ENCODE peak calls at places on chromosomes 7 and 10, in ten cellular contexts. One of them, this sample, is unnamed.

GRCh38 chr7:118328505-118329211 is 104.2 kb downstream of the ANKRD7 start:
- DNase-seq in Panc1: no peak
- DNase-seq in K562: no peak
- DNase-seq in IMR-90: no peak
- DNase-seq in A549: no peak
- DNase-seq in foreskin fibroblast: no peak
- DNase-seq in GM23338: peak
- DNase-seq in dorsolateral prefrontal cortex: no peak
- DNase-seq in left lung: no peak
- DNase-seq in fibroblast of pulmonary artery: no peak
- DNase-seq in this sample: no peak

GRCh38 chr7:54969190-54969967 is 49.4 kb upstream of the EGFR start:
- DNase-seq in left lung: no peak
- DNase-seq in K562: no peak
- DNase-seq in dorsolateral prefrontal cortex: no peak
- DNase-seq in Panc1: no peak
- DNase-seq in fibroblast of pulmonary artery: no peak
- DNase-seq in IMR-90: peak
- DNase-seq in A549: no peak
- DNase-seq in GM23338: no peak
- DNase-seq in foreskin fibroblast: peak
- DNase-seq in this sample: no peak

GRCh38 chr7:91915401-91916067 is 25.1 kb upstream of the AKAP9 start:
- DNase-seq in Panc1: no peak
- DNase-seq in left lung: no peak
- DNase-seq in IMR-90: peak
- DNase-seq in dorsolateral prefrontal cortex: no peak
- DNase-seq in GM23338: no peak
- DNase-seq in foreskin fibroblast: peak
- DNase-seq in A549: no peak
- DNase-seq in fibroblast of pulmonary artery: no peak
- DNase-seq in K562: no peak
- DNase-seq in this sample: no peak

GRCh38 chr10:22643116-22643515 is 71.3 kb downstream of the PIP4K2A start:
- DNase-seq in K562: no peak
- DNase-seq in left lung: no peak
- DNase-seq in dorsolateral prefrontal cortex: no peak
- DNase-seq in IMR-90: no peak
- DNase-seq in fibroblast of pulmonary artery: no peak
- DNase-seq in A549: no peak
- DNase-seq in foreskin fibroblast: no peak
- DNase-seq in Panc1: no peak
- DNase-seq in GM23338: no peak
- DNase-seq in this sample: no peak

GRCh38 chr10:56782503-56782902 is 421.4 kb upstream of the ZWINT start:
- DNase-seq in GM23338: peak
- DNase-seq in left lung: no peak
- DNase-seq in K562: no peak
- DNase-seq in dorsolateral prefrontal cortex: no peak
- DNase-seq in IMR-90: no peak
- DNase-seq in fibroblast of pulmonary artery: no peak
- DNase-seq in foreskin fibroblast: no peak
- DNase-seq in Panc1: no peak
- DNase-seq in A549: no peak
- DNase-seq in this sample: no peak

GRCh38 chr7:92717982-92718716 is 118.2 kb downstream of the CDK6 start:
- DNase-seq in Panc1: no peak
- DNase-seq in IMR-90: peak
- DNase-seq in K562: no peak
- DNase-seq in GM23338: no peak
- DNase-seq in left lung: no peak
- DNase-seq in dorsolateral prefrontal cortex: peak
- DNase-seq in A549: peak
- DNase-seq in foreskin fibroblast: no peak
- DNase-seq in fibroblast of pulmonary artery: peak
- DNase-seq in this sample: peak

GRCh38 chr7:36157506-36158320 is 4.7 kb downstream of the EEPD1 start:
- DNase-seq in K562: no peak
- DNase-seq in GM23338: no peak
- DNase-seq in dorsolateral prefrontal cortex: no peak
- DNase-seq in left lung: no peak
- DNase-seq in Panc1: peak
- DNase-seq in A549: no peak
- DNase-seq in fibroblast of pulmonary artery: no peak
- DNase-seq in foreskin fibroblast: no peak
- DNase-seq in IMR-90: no peak
- DNase-seq in this sample: no peak

GRCh38 chr7:74018261-74018660 is 9.7 kb upstream of the ELN start:
- DNase-seq in A549: no peak
- DNase-seq in left lung: no peak
- DNase-seq in fibroblast of pulmonary artery: no peak
- DNase-seq in GM23338: no peak
- DNase-seq in Panc1: no peak
- DNase-seq in foreskin fibroblast: no peak
- DNase-seq in dorsolateral prefrontal cortex: no peak
- DNase-seq in K562: no peak
- DNase-seq in IMR-90: no peak
- DNase-seq in this sample: no peak

GRCh38 chr10:118790058-118790457 is 35.3 kb upstream of the CACUL1 start:
- DNase-seq in K562: no peak
- DNase-seq in IMR-90: no peak
- DNase-seq in GM23338: no peak
- DNase-seq in A549: no peak
- DNase-seq in fibroblast of pulmonary artery: no peak
- DNase-seq in left lung: no peak
- DNase-seq in dorsolateral prefrontal cortex: no peak
- DNase-seq in Panc1: no peak
- DNase-seq in foreskin fibroblast: no peak
- DNase-seq in this sample: no peak

GRCh38 chr10:121608669-121609190 is 10.5 kb upstream of the FGFR2 start:
- DNase-seq in A549: peak
- DNase-seq in Panc1: no peak
- DNase-seq in IMR-90: no peak
- DNase-seq in left lung: peak
- DNase-seq in fibroblast of pulmonary artery: no peak
- DNase-seq in K562: peak
- DNase-seq in dorsolateral prefrontal cortex: peak
- DNase-seq in foreskin fibroblast: peak
- DNase-seq in GM23338: peak
- DNase-seq in this sample: no peak

GRCh38 chr10:102519246-102519805 is 15.6 kb downstream of the SUFU start:
- DNase-seq in A549: no peak
- DNase-seq in left lung: no peak
- DNase-seq in IMR-90: no peak
- DNase-seq in fibroblast of pulmonary artery: no peak
- DNase-seq in K562: no peak
- DNase-seq in Panc1: no peak
- DNase-seq in GM23338: no peak
- DNase-seq in foreskin fibroblast: no peak
- DNase-seq in dorsolateral prefrontal cortex: no peak
- DNase-seq in this sample: no peak

GRCh38 chr10:29316308-29317026 is 27.6 kb downstream of the LYZL1 start:
- DNase-seq in IMR-90: no peak
- DNase-seq in foreskin fibroblast: no peak
- DNase-seq in A549: no peak
- DNase-seq in left lung: no peak
- DNase-seq in K562: no peak
- DNase-seq in Panc1: no peak
- DNase-seq in GM23338: no peak
- DNase-seq in fibroblast of pulmonary artery: no peak
- DNase-seq in dorsolateral prefrontal cortex: no peak
- DNase-seq in this sample: no peak

GRCh38 chr10:132336064-132336746 is 4.2 kb downstream of the LRRC27 start:
- DNase-seq in Panc1: no peak
- DNase-seq in IMR-90: no peak
- DNase-seq in K562: no peak
- DNase-seq in dorsolateral prefrontal cortex: no peak
- DNase-seq in left lung: no peak
- DNase-seq in A549: no peak
- DNase-seq in fibroblast of pulmonary artery: peak
- DNase-seq in foreskin fibroblast: no peak
- DNase-seq in GM23338: no peak
- DNase-seq in this sample: no peak

GRCh38 chr10:132334883-132335188 is 2.8 kb downstream of the LRRC27 start:
- DNase-seq in A549: no peak
- DNase-seq in IMR-90: no peak
- DNase-seq in fibroblast of pulmonary artery: no peak
- DNase-seq in dorsolateral prefrontal cortex: no peak
- DNase-seq in left lung: no peak
- DNase-seq in Panc1: no peak
- DNase-seq in K562: no peak
- DNase-seq in foreskin fibroblast: no peak
- DNase-seq in GM23338: no peak
- DNase-seq in this sample: no peak

GRCh38 chr10:132333386-132333785 is 1.4 kb downstream of the LRRC27 start:
- DNase-seq in K562: no peak
- DNase-seq in left lung: no peak
- DNase-seq in foreskin fibroblast: no peak
- DNase-seq in fibroblast of pulmonary artery: no peak
- DNase-seq in IMR-90: no peak
- DNase-seq in Panc1: no peak
- DNase-seq in A549: no peak
- DNase-seq in dorsolateral prefrontal cortex: no peak
- DNase-seq in GM23338: no peak
- DNase-seq in this sample: no peak

GRCh38 chr10:132337019-132337418 is 5.0 kb downstream of the LRRC27 start:
- DNase-seq in Panc1: no peak
- DNase-seq in K562: no peak
- DNase-seq in foreskin fibroblast: no peak
- DNase-seq in dorsolateral prefrontal cortex: no peak
- DNase-seq in fibroblast of pulmonary artery: no peak
- DNase-seq in A549: no peak
- DNase-seq in left lung: no peak
- DNase-seq in GM23338: peak
- DNase-seq in IMR-90: no peak
- DNase-seq in this sample: no peak

DNA sequence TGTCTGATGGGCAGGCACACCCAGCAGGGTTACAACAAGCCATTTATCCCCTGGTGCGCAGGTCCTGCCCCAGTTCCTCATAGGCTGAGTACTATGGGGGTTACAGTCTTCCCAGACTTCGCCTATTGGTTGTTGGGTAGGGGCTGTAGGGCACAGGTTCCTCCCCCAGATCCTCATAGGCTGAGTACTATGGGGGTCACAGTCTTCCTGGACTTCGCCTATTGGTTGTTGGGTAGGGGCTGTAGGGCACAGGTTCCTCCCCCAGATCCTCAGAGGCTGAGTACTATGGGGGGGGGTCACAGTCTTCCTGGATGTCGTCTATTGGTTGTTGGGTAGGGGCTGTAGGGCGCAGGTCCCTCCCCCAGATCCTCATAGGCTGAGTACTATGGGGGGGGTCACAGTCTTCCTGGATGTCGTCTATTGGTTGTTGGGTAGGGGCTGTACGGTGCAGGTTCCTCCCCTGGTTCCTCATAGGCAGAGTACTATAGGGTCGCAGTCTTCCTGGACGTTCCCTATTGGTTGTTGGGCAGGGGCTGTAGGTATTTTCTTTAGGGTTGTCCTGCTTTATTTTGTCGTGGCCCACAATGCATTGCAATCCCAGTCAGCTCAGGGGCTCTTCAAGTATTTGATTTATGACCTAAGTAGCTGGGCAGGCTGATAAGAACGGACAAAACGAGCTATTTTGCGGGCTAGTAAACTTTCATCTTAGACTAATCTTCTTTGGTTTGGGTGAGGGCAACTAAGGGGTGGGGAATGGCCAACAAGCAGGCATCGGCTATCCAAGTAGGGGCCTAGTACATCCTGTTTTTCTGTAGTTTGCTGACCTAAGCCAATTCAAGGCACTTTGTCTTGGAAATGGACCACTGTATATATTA is 3.4 kb downstream of the LRRC27 start:
- DNase-seq in foreskin fibroblast: no peak
- DNase-seq in A549: no peak
- DNase-seq in fibroblast of pulmonary artery: no peak
- DNase-seq in left lung: no peak
- DNase-seq in IMR-90: no peak
- DNase-seq in K562: peak
- DNase-seq in dorsolateral prefrontal cortex: no peak
- DNase-seq in GM23338: peak
- DNase-seq in Panc1: no peak
- DNase-seq in this sample: peak
- H3K4me3 ChIP-seq in foreskin fibroblast: no peak
- H3K4me3 ChIP-seq in A549: no peak
- H3K4me3 ChIP-seq in fibroblast of pulmonary artery: no peak
- H3K4me3 ChIP-seq in left lung: no peak
- H3K4me3 ChIP-seq in IMR-90: no peak
- H3K4me3 ChIP-seq in K562: no peak
- H3K4me3 ChIP-seq in dorsolateral prefrontal cortex: no peak
- H3K4me3 ChIP-seq in GM23338: no peak
- H3K4me3 ChIP-seq in Panc1: no peak
- H3K4me3 ChIP-seq in this sample: no peak

DNA sequence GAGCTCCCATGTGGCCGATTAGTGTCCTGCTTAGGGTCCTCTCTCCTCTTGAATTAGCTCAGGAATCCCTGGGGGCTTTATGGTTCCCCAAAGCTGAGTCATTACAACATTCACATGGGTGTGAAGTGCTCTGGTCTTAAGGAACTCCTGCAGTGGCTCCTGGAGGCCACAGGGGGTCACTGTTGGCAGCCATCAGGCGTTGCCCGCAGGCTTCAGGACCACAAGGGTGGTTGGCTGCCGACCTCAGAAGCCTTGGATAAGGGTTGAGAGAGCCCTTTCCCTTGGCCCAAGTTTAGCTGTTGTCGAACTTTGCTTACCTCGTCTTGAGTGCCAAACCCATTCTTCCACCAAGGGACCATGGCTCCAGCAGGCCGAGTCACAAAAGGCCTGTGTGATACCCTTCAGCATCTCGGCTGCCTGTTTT is 61.7 kb downstream of the SH2D4B start:
- DNase-seq in Panc1: peak
- DNase-seq in fibroblast of pulmonary artery: peak
- DNase-seq in dorsolateral prefrontal cortex: no peak
- DNase-seq in K562: peak
- DNase-seq in left lung: peak
- DNase-seq in A549: peak
- DNase-seq in GM23338: peak
- DNase-seq in IMR-90: peak
- DNase-seq in foreskin fibroblast: peak
- DNase-seq in this sample: no peak
- TF ChIP-seq CTCF in Panc1: peak
- TF ChIP-seq CTCF in fibroblast of pulmonary artery: peak
- TF ChIP-seq CTCF in dorsolateral prefrontal cortex: peak
- TF ChIP-seq CTCF in K562: peak
- TF ChIP-seq CTCF in left lung: peak
- TF ChIP-seq CTCF in A549: peak
- TF ChIP-seq CTCF in GM23338: peak
- TF ChIP-seq CTCF in IMR-90: peak
- TF ChIP-seq CTCF in foreskin fibroblast: peak
- TF ChIP-seq CTCF in this sample: peak

GRCh38 chr10:49183596-49184542 is 4.3 kb downstream of the TMEM273 start:
- DNase-seq in A549: no peak
- DNase-seq in K562: peak
- DNase-seq in Panc1: no peak
- DNase-seq in IMR-90: no peak
- DNase-seq in GM23338: no peak
- DNase-seq in left lung: peak
- DNase-seq in fibroblast of pulmonary artery: peak
- DNase-seq in dorsolateral prefrontal cortex: no peak
- DNase-seq in foreskin fibroblast: no peak
- DNase-seq in this sample: no peak
- H3K4me3 ChIP-seq in A549: no peak
- H3K4me3 ChIP-seq in K562: no peak
- H3K4me3 ChIP-seq in Panc1: no peak
- H3K4me3 ChIP-seq in IMR-90: no peak
- H3K4me3 ChIP-seq in GM23338: no peak
- H3K4me3 ChIP-seq in left lung: no peak
- H3K4me3 ChIP-seq in fibroblast of pulmonary artery: no peak
- H3K4me3 ChIP-seq in dorsolateral prefrontal cortex: no peak
- H3K4me3 ChIP-seq in foreskin fibroblast: no peak
- H3K4me3 ChIP-seq in this sample: no peak

GRCh38 chr10:133390597-133391248 is 3.2 kb upstream of the MTG1 start:
- DNase-seq in K562: no peak
- DNase-seq in fibroblast of pulmonary artery: no peak
- DNase-seq in dorsolateral prefrontal cortex: no peak
- DNase-seq in left lung: no peak
- DNase-seq in A549: no peak
- DNase-seq in Panc1: no peak
- DNase-seq in GM23338: no peak
- DNase-seq in IMR-90: no peak
- DNase-seq in foreskin fibroblast: no peak
- DNase-seq in this sample: no peak
- TF ChIP-seq CTCF in K562: no peak
- TF ChIP-seq CTCF in fibroblast of pulmonary artery: no peak
- TF ChIP-seq CTCF in dorsolateral prefrontal cortex: no peak
- TF ChIP-seq CTCF in left lung: no peak
- TF ChIP-seq CTCF in A549: no peak
- TF ChIP-seq CTCF in Panc1: no peak
- TF ChIP-seq CTCF in GM23338: no peak
- TF ChIP-seq CTCF in IMR-90: no peak
- TF ChIP-seq CTCF in foreskin fibroblast: no peak
- TF ChIP-seq CTCF in this sample: no peak

This sample was measured in ascending aorta.